ENCODE peak calls at places on chromosomes 11 and 22, in six cellular contexts. G, W, N, I, Y and O are unnamed samples.
A peak's percentile ranks its signal among the peaks of the same experiment; 100 is the strongest.

GRCh38 chr11:31783264-31783663 is 27.9 kb downstream of the PAX6 start:
- DNase-seq in G (no peak), W (no peak), N (no peak), I (no peak), Y (no peak), O (no peak)

GRCh38 chr11:12478743-12479142 is 101.4 kb downstream of the PARVA start:
- DNase-seq in G (no peak), W (no peak), N (no peak), I (no peak), Y (no peak), O (no peak)

GRCh38 chr11:35011944-35012343 is 95.5 kb downstream of the PDHX start:
- DNase-seq in G (no peak), W (no peak), N (no peak), I (no peak), Y (no peak), O (no peak)

GRCh38 chr11:112320668-112321067 is 60.0 kb upstream of the PLET1 start:
- DNase-seq in G (peak; percentile 66), W (peak; percentile 58), N (peak; percentile 55), I (peak; percentile 68), Y (no peak), O (peak; percentile 94)

GRCh38 chr11:36071917-36072500 is 128.1 kb downstream of the LDLRAD3 start:
- DNase-seq in G (no peak), W (no peak), N (no peak), I (no peak), Y (no peak), O (no peak)

GRCh38 chr11:16791494-16791961 is 53.1 kb downstream of the C11orf58 start:
- DNase-seq in G (peak; percentile 78), W (peak; percentile 67), N (peak; percentile 49), I (no peak), Y (no peak), O (peak; percentile 62)

GRCh38 chr22:37379085-37379484 is 48.2 kb downstream of the ELFN2 start:
- DNase-seq in G (no peak), W (no peak), N (no peak), I (no peak), Y (no peak), O (no peak)

GRCh38 chr11:10625982-10626311 is 57.5 kb upstream of the LYVE1 start:
- DNase-seq in G (no peak), W (no peak), N (no peak), I (no peak), Y (no peak), O (no peak)

GRCh38 chr11:43547900-43548381 is 132.6 kb upstream of the HSD17B12 start:
- DNase-seq in G (no peak), W (peak; percentile 44), N (no peak), I (no peak), Y (peak; percentile 52), O (peak; percentile 22)

GRCh38 chr11:20474176-20474950 is 86.8 kb downstream of the PRMT3 start:
- DNase-seq in G (no peak), W (no peak), N (no peak), I (no peak), Y (peak; percentile 40), O (no peak)

GRCh38 chr11:8818421-8818820 is 92.6 kb upstream of the AKIP1 start:
- DNase-seq in G (no peak), W (no peak), N (no peak), I (no peak), Y (no peak), O (peak; percentile 58)

GRCh38 chr22:46635756-46636155 is 15.6 kb downstream of the GRAMD4 start:
- DNase-seq in G (no peak), W (no peak), N (no peak), I (no peak), Y (peak; percentile 56), O (no peak)

GRCh38 chr11:78649361-78650215 is 74.9 kb upstream of the NARS2 start:
- DNase-seq in G (no peak), W (no peak), N (no peak), I (no peak), Y (no peak), O (no peak)

GRCh38 chr11:65102142-65103095 is 6.4 kb downstream of the VPS51 start:
- DNase-seq in G (no peak), W (peak; percentile 73), N (no peak), I (no peak), Y (no peak), O (no peak)

GRCh38 chr11:65107751-65108468 is 3.8 kb upstream of the TM7SF2 start:
- DNase-seq in G (no peak), W (no peak), N (no peak), I (no peak), Y (peak; percentile 27), O (no peak)

GRCh38 chr11:65107078-65107477 is 4.6 kb upstream of the TM7SF2 start:
- DNase-seq in G (no peak), W (no peak), N (no peak), I (no peak), Y (no peak), O (no peak)

GRCh38 chr11:65103476-65103875 is 7.5 kb downstream of the VPS51 start:
- DNase-seq in G (no peak), W (no peak), N (no peak), I (no peak), Y (no peak), O (no peak)

GRCh38 chr11:65104628-65105027 is 7.0 kb upstream of the TM7SF2 start:
- DNase-seq in G (no peak), W (no peak), N (no peak), I (no peak), Y (no peak), O (no peak)
- TF ChIP-seq CTCF in G (no peak), W (no peak), N (no peak), I (no peak), Y (no peak), O (no peak)

GRCh38 chr22:47920380-47920959 is 1158.0 kb downstream of the TBC1D22A start:
- DNase-seq in G (no peak), W (no peak), N (no peak), I (no peak), Y (no peak), O (no peak)
- H3K9me3 ChIP-seq in G (peaks cover 75% of the 10 kb centered on the region), W (no peaks in the 10 kb centered on the region), N (no peaks in the 10 kb centered on the region), I (no peaks in the 10 kb centered on the region), Y (peaks cover 10% of the 10 kb centered on the region), O (no peaks in the 10 kb centered on the region)

GRCh38 chr11:75338516-75339218 is 12.8 kb downstream of the ARRB1 start:
- DNase-seq in G (no peak), W (no peak), N (no peak), I (no peak), Y (no peak), O (no peak)
- H3K27ac ChIP-seq in G (peak overlapping the region; percentile 39), W (peak overlapping the region; percentile 74), N (peak overlapping the region; percentile 81), I (peak overlapping the region; percentile 96), Y (no peak overlapping the region), O (no peak overlapping the region)

DNA sequence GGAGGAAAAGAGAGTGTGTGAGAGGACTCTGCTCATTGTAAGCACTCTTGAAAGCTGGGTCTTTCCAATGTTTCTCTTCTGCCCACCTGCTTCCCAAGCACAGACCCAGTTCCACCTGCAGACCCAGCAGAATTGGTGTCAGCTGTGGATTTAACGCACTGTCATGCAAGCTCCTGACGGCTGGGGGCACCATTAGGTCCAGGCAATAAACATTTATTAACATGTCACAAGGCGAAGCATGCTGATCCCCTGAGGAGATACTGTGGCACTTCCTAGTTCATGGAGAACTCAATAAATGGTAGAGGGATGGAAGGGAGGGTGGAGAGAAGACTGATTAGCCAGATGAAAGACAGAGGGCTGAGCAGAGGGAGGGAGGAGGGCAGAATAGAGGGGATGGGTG is 68.3 kb upstream of the TSPAN18 start:
- DNase-seq in G (no peak), W (no peak), N (no peak), I (no peak), Y (peak; percentile 51), O (no peak)
- TF ChIP-seq CTCF in G (peak; percentile 37), W (no peak), N (no peak), I (no peak), Y (peak; percentile 64), O (no peak)

DNA sequence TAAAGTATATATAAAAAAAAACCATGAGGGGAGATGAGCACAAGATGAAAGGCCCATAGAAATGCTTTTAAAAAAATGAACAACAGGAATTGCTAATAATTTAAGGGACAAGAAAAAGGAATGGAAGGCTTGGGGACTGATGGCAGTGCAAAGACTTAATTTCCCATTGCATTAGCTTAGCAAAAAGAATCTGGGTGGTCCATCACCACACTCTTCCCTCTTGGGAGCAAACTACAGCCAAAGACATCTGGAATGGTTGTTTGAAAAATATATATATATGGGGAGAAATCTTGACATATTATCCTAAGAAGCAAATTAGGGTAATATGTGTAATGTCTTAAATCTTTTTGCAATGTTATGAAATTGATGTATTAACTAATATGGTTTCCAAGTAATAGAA is 727.1 kb downstream of the METTL15 start:
- DNase-seq in G (no peak), W (no peak), N (no peak), I (no peak), Y (no peak), O (no peak)
- H3K9me3 ChIP-seq in G (no peaks in the 10 kb centered on the region), W (no peaks in the 10 kb centered on the region), N (no peaks in the 10 kb centered on the region), I (no peaks in the 10 kb centered on the region), Y (no peaks in the 10 kb centered on the region), O (no peaks in the 10 kb centered on the region)

DNA sequence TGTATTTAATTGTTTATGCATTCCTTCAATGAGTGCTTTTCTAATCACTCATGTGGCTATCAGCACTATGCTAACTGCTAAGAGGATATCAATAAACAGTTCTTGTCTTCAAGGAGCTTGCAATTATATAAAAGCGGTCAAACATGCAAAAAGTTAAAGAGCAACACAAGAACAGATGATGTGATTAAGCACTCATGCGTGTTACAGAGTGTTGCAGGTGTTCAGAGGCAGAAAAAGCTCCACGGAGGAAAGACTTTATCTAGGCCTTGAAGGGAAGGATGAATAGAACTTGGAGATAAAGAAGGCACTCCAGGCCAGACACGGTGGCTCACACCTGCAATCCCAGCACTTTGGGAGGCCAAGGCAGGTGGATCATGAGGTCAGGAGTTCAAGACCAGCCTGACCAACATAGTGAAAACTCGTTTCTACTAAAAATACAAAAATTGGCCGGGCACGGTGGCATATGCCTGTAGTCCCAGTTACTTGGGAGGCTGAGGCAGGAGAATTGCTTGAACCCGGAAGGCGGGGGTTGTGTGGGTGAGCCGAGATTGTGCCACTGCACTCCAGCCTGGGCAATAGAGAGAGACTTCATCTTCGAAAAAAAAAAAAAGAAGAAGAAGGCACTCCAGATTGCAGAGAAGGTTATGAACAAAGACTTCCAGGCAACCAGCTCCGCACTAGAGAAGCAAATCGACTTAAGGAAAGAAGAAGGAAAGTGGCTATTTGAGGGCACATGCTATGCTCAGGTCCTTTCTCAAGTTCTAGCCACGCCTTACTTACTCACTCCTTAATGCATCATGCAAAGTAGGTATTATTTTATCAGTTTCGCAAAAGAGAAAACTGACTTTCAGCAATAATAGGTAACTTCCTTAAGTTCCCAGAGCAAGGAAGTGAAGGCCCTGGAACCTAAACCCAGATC is 13.8 kb downstream of the CD3E start:
- DNase-seq in G (no peak), W (no peak), N (no peak), I (no peak), Y (no peak), O (no peak)
- H3K27ac ChIP-seq in G (no peak overlapping the region), W (no peak overlapping the region), N (no peak overlapping the region), I (no peak overlapping the region), Y (no peak overlapping the region), O (no peak overlapping the region)